ENCODE peak calls at places on chromosomes 6 and 20, in five cellular contexts. One of them, this sample, is unnamed.

GRCh38 chr6:42714098-42714761 is 8.2 kb downstream of the PRPH2 start:
- DNase-seq in progenitor cell of endocrine pancreas: no peak
- DNase-seq in stimulated activated CD4-positive, alpha-beta T cell treated with anti-CD3 and anti-CD28 coated beads, Interleukin-2, amount 100 ng/mL, for 48 hours: no peak
- DNase-seq in midbrain: no peak
- DNase-seq in HTR-8/SVneo: no peak
- DNase-seq in this sample: peak

GRCh38 chr6:37371158-37372083 is 17.6 kb downstream of the RNF8 start:
- DNase-seq in stimulated activated CD4-positive, alpha-beta T cell treated with anti-CD3 and anti-CD28 coated beads, Interleukin-2, amount 100 ng/mL, for 48 hours: no peak
- DNase-seq in midbrain: no peak
- DNase-seq in HTR-8/SVneo: no peak
- DNase-seq in progenitor cell of endocrine pancreas: no peak
- DNase-seq in this sample: no peak

GRCh38 chr6:163356324-163356723 is 58.2 kb upstream of the QKI start:
- DNase-seq in progenitor cell of endocrine pancreas: no peak
- DNase-seq in midbrain: peak
- DNase-seq in HTR-8/SVneo: peak
- DNase-seq in stimulated activated CD4-positive, alpha-beta T cell treated with anti-CD3 and anti-CD28 coated beads, Interleukin-2, amount 100 ng/mL, for 48 hours: no peak
- DNase-seq in this sample: no peak

GRCh38 chr20:43751167-43752050 is 24.6 kb upstream of the GTSF1L start:
- DNase-seq in midbrain: no peak
- DNase-seq in progenitor cell of endocrine pancreas: no peak
- DNase-seq in HTR-8/SVneo: peak
- DNase-seq in stimulated activated CD4-positive, alpha-beta T cell treated with anti-CD3 and anti-CD28 coated beads, Interleukin-2, amount 100 ng/mL, for 48 hours: peak
- DNase-seq in this sample: peak

GRCh38 chr20:4604580-4604979 is 117.1 kb upstream of the PRND start:
- DNase-seq in midbrain: no peak
- DNase-seq in stimulated activated CD4-positive, alpha-beta T cell treated with anti-CD3 and anti-CD28 coated beads, Interleukin-2, amount 100 ng/mL, for 48 hours: no peak
- DNase-seq in HTR-8/SVneo: no peak
- DNase-seq in progenitor cell of endocrine pancreas: no peak
- DNase-seq in this sample: no peak

GRCh38 chr6:6007311-6008113 is 787 bp upstream of the NRN1 start:
- DNase-seq in HTR-8/SVneo: no peak
- DNase-seq in midbrain: no peak
- DNase-seq in stimulated activated CD4-positive, alpha-beta T cell treated with anti-CD3 and anti-CD28 coated beads, Interleukin-2, amount 100 ng/mL, for 48 hours: no peak
- DNase-seq in progenitor cell of endocrine pancreas: no peak
- DNase-seq in this sample: peak

GRCh38 chr6:136522636-136523035 is 27.6 kb downstream of the MAP7 start:
- DNase-seq in stimulated activated CD4-positive, alpha-beta T cell treated with anti-CD3 and anti-CD28 coated beads, Interleukin-2, amount 100 ng/mL, for 48 hours: no peak
- DNase-seq in midbrain: no peak
- DNase-seq in HTR-8/SVneo: no peak
- DNase-seq in progenitor cell of endocrine pancreas: no peak
- DNase-seq in this sample: no peak

GRCh38 chr20:48406462-48407235 is 421.1 kb downstream of the PREX1 start:
- DNase-seq in HTR-8/SVneo: no peak
- DNase-seq in stimulated activated CD4-positive, alpha-beta T cell treated with anti-CD3 and anti-CD28 coated beads, Interleukin-2, amount 100 ng/mL, for 48 hours: peak
- DNase-seq in progenitor cell of endocrine pancreas: no peak
- DNase-seq in midbrain: peak
- DNase-seq in this sample: no peak

GRCh38 chr6:10890151-10890550 is 3.3 kb downstream of the SYCP2L start:
- DNase-seq in HTR-8/SVneo: no peak
- DNase-seq in midbrain: no peak
- DNase-seq in stimulated activated CD4-positive, alpha-beta T cell treated with anti-CD3 and anti-CD28 coated beads, Interleukin-2, amount 100 ng/mL, for 48 hours: no peak
- DNase-seq in progenitor cell of endocrine pancreas: no peak
- DNase-seq in this sample: no peak

GRCh38 chr20:43752561-43753301 is 25.9 kb upstream of the GTSF1L start:
- DNase-seq in progenitor cell of endocrine pancreas: no peak
- DNase-seq in stimulated activated CD4-positive, alpha-beta T cell treated with anti-CD3 and anti-CD28 coated beads, Interleukin-2, amount 100 ng/mL, for 48 hours: peak
- DNase-seq in midbrain: no peak
- DNase-seq in HTR-8/SVneo: peak
- DNase-seq in this sample: peak

GRCh38 chr6:116467096-116467495 is 5.9 kb downstream of the CALHM6 start:
- DNase-seq in midbrain: no peak
- DNase-seq in HTR-8/SVneo: no peak
- DNase-seq in stimulated activated CD4-positive, alpha-beta T cell treated with anti-CD3 and anti-CD28 coated beads, Interleukin-2, amount 100 ng/mL, for 48 hours: no peak
- DNase-seq in progenitor cell of endocrine pancreas: no peak
- DNase-seq in this sample: no peak

GRCh38 chr20:8940311-8940710 is 128.6 kb upstream of the PLCB4 start:
- DNase-seq in HTR-8/SVneo: no peak
- DNase-seq in midbrain: no peak
- DNase-seq in stimulated activated CD4-positive, alpha-beta T cell treated with anti-CD3 and anti-CD28 coated beads, Interleukin-2, amount 100 ng/mL, for 48 hours: no peak
- DNase-seq in progenitor cell of endocrine pancreas: no peak
- DNase-seq in this sample: no peak

GRCh38 chr6:3713266-3713665 is 38.2 kb downstream of the PXDC1 start:
- DNase-seq in midbrain: no peak
- DNase-seq in HTR-8/SVneo: no peak
- DNase-seq in stimulated activated CD4-positive, alpha-beta T cell treated with anti-CD3 and anti-CD28 coated beads, Interleukin-2, amount 100 ng/mL, for 48 hours: no peak
- DNase-seq in progenitor cell of endocrine pancreas: no peak
- DNase-seq in this sample: no peak

GRCh38 chr6:42211726-42212125 is 5.9 kb downstream of the MRPS10 start:
- DNase-seq in stimulated activated CD4-positive, alpha-beta T cell treated with anti-CD3 and anti-CD28 coated beads, Interleukin-2, amount 100 ng/mL, for 48 hours: no peak
- DNase-seq in progenitor cell of endocrine pancreas: no peak
- DNase-seq in HTR-8/SVneo: no peak
- DNase-seq in midbrain: no peak
- DNase-seq in this sample: no peak

GRCh38 chr6:166633732-166634535 is 6.9 kb upstream of the RPS6KA2 start:
- DNase-seq in midbrain: no peak
- DNase-seq in HTR-8/SVneo: no peak
- DNase-seq in stimulated activated CD4-positive, alpha-beta T cell treated with anti-CD3 and anti-CD28 coated beads, Interleukin-2, amount 100 ng/mL, for 48 hours: no peak
- DNase-seq in progenitor cell of endocrine pancreas: no peak
- DNase-seq in this sample: peak

GRCh38 chr6:7727951-7728854 is 2.3 kb downstream of the BMP6 start:
- DNase-seq in progenitor cell of endocrine pancreas: peak
- DNase-seq in stimulated activated CD4-positive, alpha-beta T cell treated with anti-CD3 and anti-CD28 coated beads, Interleukin-2, amount 100 ng/mL, for 48 hours: no peak
- DNase-seq in midbrain: peak
- DNase-seq in HTR-8/SVneo: no peak
- DNase-seq in this sample: no peak

GRCh38 chr20:38875170-38875993 is 50.8 kb upstream of the FAM83D start:
- DNase-seq in midbrain: no peak
- DNase-seq in progenitor cell of endocrine pancreas: no peak
- DNase-seq in stimulated activated CD4-positive, alpha-beta T cell treated with anti-CD3 and anti-CD28 coated beads, Interleukin-2, amount 100 ng/mL, for 48 hours: no peak
- DNase-seq in HTR-8/SVneo: no peak
- DNase-seq in this sample: no peak

GRCh38 chr6:169906741-169907418 is 155.5 kb downstream of the ERMARD start:
- DNase-seq in midbrain: no peak
- DNase-seq in progenitor cell of endocrine pancreas: no peak
- DNase-seq in stimulated activated CD4-positive, alpha-beta T cell treated with anti-CD3 and anti-CD28 coated beads, Interleukin-2, amount 100 ng/mL, for 48 hours: no peak
- DNase-seq in HTR-8/SVneo: no peak
- DNase-seq in this sample: no peak

GRCh38 chr6:134456284-134456683 is 138.4 kb upstream of the SGK1 start:
- DNase-seq in HTR-8/SVneo: no peak
- DNase-seq in midbrain: no peak
- DNase-seq in stimulated activated CD4-positive, alpha-beta T cell treated with anti-CD3 and anti-CD28 coated beads, Interleukin-2, amount 100 ng/mL, for 48 hours: no peak
- DNase-seq in progenitor cell of endocrine pancreas: no peak
- DNase-seq in this sample: no peak

GRCh38 chr6:2498224-2498623 is 252.5 kb downstream of the MYLK4 start:
- DNase-seq in stimulated activated CD4-positive, alpha-beta T cell treated with anti-CD3 and anti-CD28 coated beads, Interleukin-2, amount 100 ng/mL, for 48 hours: no peak
- DNase-seq in HTR-8/SVneo: no peak
- DNase-seq in midbrain: no peak
- DNase-seq in progenitor cell of endocrine pancreas: no peak
- DNase-seq in this sample: peak

GRCh38 chr20:48734104-48734749 is 93.6 kb downstream of the PREX1 start:
- DNase-seq in HTR-8/SVneo: no peak
- DNase-seq in midbrain: no peak
- DNase-seq in stimulated activated CD4-positive, alpha-beta T cell treated with anti-CD3 and anti-CD28 coated beads, Interleukin-2, amount 100 ng/mL, for 48 hours: no peak
- DNase-seq in progenitor cell of endocrine pancreas: no peak
- DNase-seq in this sample: no peak

GRCh38 chr6:145490068-145490467 is 245.3 kb downstream of the EPM2A start:
- DNase-seq in HTR-8/SVneo: no peak
- DNase-seq in stimulated activated CD4-positive, alpha-beta T cell treated with anti-CD3 and anti-CD28 coated beads, Interleukin-2, amount 100 ng/mL, for 48 hours: no peak
- DNase-seq in progenitor cell of endocrine pancreas: no peak
- DNase-seq in midbrain: no peak
- DNase-seq in this sample: no peak

GRCh38 chr6:9140861-9141534 is 705.7 kb upstream of the SLC35B3 start:
- DNase-seq in HTR-8/SVneo: no peak
- DNase-seq in midbrain: no peak
- DNase-seq in stimulated activated CD4-positive, alpha-beta T cell treated with anti-CD3 and anti-CD28 coated beads, Interleukin-2, amount 100 ng/mL, for 48 hours: no peak
- DNase-seq in progenitor cell of endocrine pancreas: no peak
- DNase-seq in this sample: peak

GRCh38 chr6:2782356-2782708 is 17.1 kb downstream of the WRNIP1 start:
- DNase-seq in HTR-8/SVneo: no peak
- DNase-seq in midbrain: no peak
- DNase-seq in stimulated activated CD4-positive, alpha-beta T cell treated with anti-CD3 and anti-CD28 coated beads, Interleukin-2, amount 100 ng/mL, for 48 hours: no peak
- DNase-seq in progenitor cell of endocrine pancreas: no peak
- DNase-seq in this sample: no peak

GRCh38 chr20:63736893-63737689 is 627 bp downstream of the LIME1 start:
- DNase-seq in progenitor cell of endocrine pancreas: no peak
- DNase-seq in stimulated activated CD4-positive, alpha-beta T cell treated with anti-CD3 and anti-CD28 coated beads, Interleukin-2, amount 100 ng/mL, for 48 hours: peak
- DNase-seq in midbrain: no peak
- DNase-seq in HTR-8/SVneo: no peak
- DNase-seq in this sample: no peak

GRCh38 chr20:19833395-19833794 is 75.3 kb downstream of the RIN2 start:
- DNase-seq in HTR-8/SVneo: no peak
- DNase-seq in progenitor cell of endocrine pancreas: no peak
- DNase-seq in stimulated activated CD4-positive, alpha-beta T cell treated with anti-CD3 and anti-CD28 coated beads, Interleukin-2, amount 100 ng/mL, for 48 hours: no peak
- DNase-seq in midbrain: no peak
- DNase-seq in this sample: no peak

GRCh38 chr20:21557246-21557982 is 43.5 kb upstream of the NKX2-2 start:
- DNase-seq in progenitor cell of endocrine pancreas: no peak
- DNase-seq in midbrain: no peak
- DNase-seq in HTR-8/SVneo: no peak
- DNase-seq in stimulated activated CD4-positive, alpha-beta T cell treated with anti-CD3 and anti-CD28 coated beads, Interleukin-2, amount 100 ng/mL, for 48 hours: no peak
- DNase-seq in this sample: peak

GRCh38 chr20:52972965-52973819 is 1.0 kb downstream of the TSHZ2 start:
- DNase-seq in stimulated activated CD4-positive, alpha-beta T cell treated with anti-CD3 and anti-CD28 coated beads, Interleukin-2, amount 100 ng/mL, for 48 hours: peak
- DNase-seq in HTR-8/SVneo: no peak
- DNase-seq in progenitor cell of endocrine pancreas: peak
- DNase-seq in midbrain: no peak
- DNase-seq in this sample: no peak

GRCh38 chr20:53857723-53858236 is 212.6 kb downstream of the BCAS1 start:
- DNase-seq in midbrain: no peak
- DNase-seq in HTR-8/SVneo: no peak
- DNase-seq in progenitor cell of endocrine pancreas: no peak
- DNase-seq in stimulated activated CD4-positive, alpha-beta T cell treated with anti-CD3 and anti-CD28 coated beads, Interleukin-2, amount 100 ng/mL, for 48 hours: no peak
- DNase-seq in this sample: no peak

GRCh38 chr20:48708630-48709029 is 119.2 kb downstream of the PREX1 start:
- DNase-seq in midbrain: no peak
- DNase-seq in HTR-8/SVneo: no peak
- DNase-seq in stimulated activated CD4-positive, alpha-beta T cell treated with anti-CD3 and anti-CD28 coated beads, Interleukin-2, amount 100 ng/mL, for 48 hours: no peak
- DNase-seq in progenitor cell of endocrine pancreas: no peak
- DNase-seq in this sample: no peak

GRCh38 chr6:39956951-39957350 is 22.7 kb upstream of the MOCS1 start:
- DNase-seq in stimulated activated CD4-positive, alpha-beta T cell treated with anti-CD3 and anti-CD28 coated beads, Interleukin-2, amount 100 ng/mL, for 48 hours: no peak
- DNase-seq in HTR-8/SVneo: no peak
- DNase-seq in progenitor cell of endocrine pancreas: no peak
- DNase-seq in midbrain: no peak
- DNase-seq in this sample: no peak

GRCh38 chr6:87244380-87244779 is 78.0 kb upstream of the SMIM8 start:
- DNase-seq in HTR-8/SVneo: no peak
- DNase-seq in stimulated activated CD4-positive, alpha-beta T cell treated with anti-CD3 and anti-CD28 coated beads, Interleukin-2, amount 100 ng/mL, for 48 hours: no peak
- DNase-seq in progenitor cell of endocrine pancreas: no peak
- DNase-seq in midbrain: no peak
- DNase-seq in this sample: no peak

GRCh38 chr6:71015392-71015791 is 58.5 kb upstream of the B3GAT2 start:
- DNase-seq in HTR-8/SVneo: no peak
- DNase-seq in progenitor cell of endocrine pancreas: no peak
- DNase-seq in midbrain: no peak
- DNase-seq in stimulated activated CD4-positive, alpha-beta T cell treated with anti-CD3 and anti-CD28 coated beads, Interleukin-2, amount 100 ng/mL, for 48 hours: no peak
- DNase-seq in this sample: no peak

GRCh38 chr6:703562-703961 is 10.6 kb upstream of the EXOC2 start:
- DNase-seq in HTR-8/SVneo: no peak
- DNase-seq in midbrain: no peak
- DNase-seq in stimulated activated CD4-positive, alpha-beta T cell treated with anti-CD3 and anti-CD28 coated beads, Interleukin-2, amount 100 ng/mL, for 48 hours: no peak
- DNase-seq in progenitor cell of endocrine pancreas: no peak
- DNase-seq in this sample: no peak